ENCODE peak calls at places on chromosome 11, in six cellular contexts. One of them, this sample, is unnamed.

GRCh38 chr11:13061294-13061990 is 52.3 kb downstream of the RASSF10 start:
- DNase-seq in PC-3: no peak
- DNase-seq in GM12878: no peak
- DNase-seq in GM23338: no peak
- DNase-seq in endothelial cell of umbilical vein: no peak
- DNase-seq in MM.1S: no peak
- DNase-seq in this sample: no peak

GRCh38 chr11:14638561-14638960 is 5.0 kb upstream of the PDE3B start:
- DNase-seq in PC-3: no peak
- DNase-seq in GM12878: no peak
- DNase-seq in endothelial cell of umbilical vein: no peak
- DNase-seq in MM.1S: no peak
- DNase-seq in GM23338: no peak
- DNase-seq in this sample: no peak

GRCh38 chr11:66651011-66651410 is 12.5 kb downstream of the RBM4 start:
- DNase-seq in MM.1S: no peak
- DNase-seq in PC-3: no peak
- DNase-seq in endothelial cell of umbilical vein: no peak
- DNase-seq in GM12878: no peak
- DNase-seq in GM23338: no peak
- DNase-seq in this sample: no peak

GRCh38 chr11:75112200-75112599 is 15.5 kb upstream of the OR2AT4 start:
- DNase-seq in PC-3: no peak
- DNase-seq in MM.1S: no peak
- DNase-seq in GM12878: no peak
- DNase-seq in GM23338: no peak
- DNase-seq in endothelial cell of umbilical vein: no peak
- DNase-seq in this sample: no peak

GRCh38 chr11:108931168-108931567 is 266.3 kb downstream of the DDX10 start:
- DNase-seq in endothelial cell of umbilical vein: no peak
- DNase-seq in GM12878: no peak
- DNase-seq in PC-3: peak
- DNase-seq in GM23338: no peak
- DNase-seq in MM.1S: no peak
- DNase-seq in this sample: no peak

GRCh38 chr11:78961938-78962701 is 387.5 kb upstream of the NARS2 start:
- DNase-seq in GM23338: peak
- DNase-seq in endothelial cell of umbilical vein: peak
- DNase-seq in GM12878: no peak
- DNase-seq in PC-3: peak
- DNase-seq in MM.1S: no peak
- DNase-seq in this sample: peak

GRCh38 chr11:122715883-122716282 is 60.4 kb downstream of the UBASH3B start:
- DNase-seq in PC-3: no peak
- DNase-seq in GM23338: no peak
- DNase-seq in endothelial cell of umbilical vein: peak
- DNase-seq in MM.1S: no peak
- DNase-seq in GM12878: no peak
- DNase-seq in this sample: no peak

GRCh38 chr11:15800121-15800800 is 556.1 kb downstream of the SOX6 start:
- DNase-seq in MM.1S: no peak
- DNase-seq in GM23338: no peak
- DNase-seq in PC-3: peak
- DNase-seq in GM12878: no peak
- DNase-seq in endothelial cell of umbilical vein: no peak
- DNase-seq in this sample: no peak

GRCh38 chr11:79182794-79183193 is 258.0 kb downstream of the TENM4 start:
- DNase-seq in PC-3: no peak
- DNase-seq in GM23338: no peak
- DNase-seq in MM.1S: no peak
- DNase-seq in GM12878: no peak
- DNase-seq in endothelial cell of umbilical vein: no peak
- DNase-seq in this sample: no peak

GRCh38 chr11:78985654-78986053 is 411.0 kb upstream of the NARS2 start:
- DNase-seq in MM.1S: no peak
- DNase-seq in PC-3: no peak
- DNase-seq in GM12878: no peak
- DNase-seq in GM23338: no peak
- DNase-seq in endothelial cell of umbilical vein: no peak
- DNase-seq in this sample: no peak

GRCh38 chr11:112613051-112613972 is 347.9 kb upstream of the NCAM1 start:
- DNase-seq in PC-3: peak
- DNase-seq in MM.1S: no peak
- DNase-seq in GM12878: no peak
- DNase-seq in endothelial cell of umbilical vein: peak
- DNase-seq in GM23338: no peak
- DNase-seq in this sample: no peak

GRCh38 chr11:128412847-128413791 is 174.2 kb downstream of the ETS1 start:
- DNase-seq in PC-3: peak
- DNase-seq in GM23338: no peak
- DNase-seq in MM.1S: peak
- DNase-seq in endothelial cell of umbilical vein: no peak
- DNase-seq in GM12878: peak
- DNase-seq in this sample: no peak

GRCh38 chr11:121099885-121100284 is 1.2 kb upstream of the TECTA start:
- DNase-seq in endothelial cell of umbilical vein: no peak
- DNase-seq in MM.1S: no peak
- DNase-seq in GM23338: no peak
- DNase-seq in PC-3: peak
- DNase-seq in GM12878: no peak
- DNase-seq in this sample: no peak

GRCh38 chr11:1863352-1864215 is 10.7 kb downstream of the LSP1 start:
- DNase-seq in MM.1S: no peak
- DNase-seq in PC-3: peak
- DNase-seq in GM23338: peak
- DNase-seq in GM12878: no peak
- DNase-seq in endothelial cell of umbilical vein: peak
- DNase-seq in this sample: peak

GRCh38 chr11:46391186-46391577 is 394 bp downstream of the CHRM4 start:
- DNase-seq in endothelial cell of umbilical vein: no peak
- DNase-seq in MM.1S: no peak
- DNase-seq in GM23338: no peak
- DNase-seq in PC-3: no peak
- DNase-seq in GM12878: no peak
- DNase-seq in this sample: no peak

GRCh38 chr11:46393231-46393616 is 1.6 kb upstream of the CHRM4 start:
- DNase-seq in GM12878: no peak
- DNase-seq in endothelial cell of umbilical vein: no peak
- DNase-seq in MM.1S: no peak
- DNase-seq in PC-3: no peak
- DNase-seq in GM23338: no peak
- DNase-seq in this sample: no peak

GRCh38 chr11:46392421-46393230 is 1.1 kb upstream of the CHRM4 start:
- DNase-seq in GM12878: no peak
- DNase-seq in endothelial cell of umbilical vein: peak
- DNase-seq in GM23338: peak
- DNase-seq in MM.1S: peak
- DNase-seq in PC-3: peak
- DNase-seq in this sample: peak

GRCh38 chr11:46390331-46391171 is 1.0 kb downstream of the CHRM4 start:
- DNase-seq in PC-3: no peak
- DNase-seq in GM12878: no peak
- DNase-seq in GM23338: peak
- DNase-seq in endothelial cell of umbilical vein: no peak
- DNase-seq in MM.1S: no peak
- DNase-seq in this sample: peak

GRCh38 chr11:46391578-46392420 is at the start of gene CHRM4:
- DNase-seq in MM.1S: no peak
- DNase-seq in GM12878: no peak
- DNase-seq in PC-3: no peak
- DNase-seq in GM23338: peak
- DNase-seq in endothelial cell of umbilical vein: peak
- DNase-seq in this sample: peak
- TF ChIP-seq EZH2 in MM.1S: no peak
- TF ChIP-seq EZH2 in GM12878: no peak
- TF ChIP-seq EZH2 in PC-3: no peak
- TF ChIP-seq EZH2 in GM23338: no peak
- TF ChIP-seq EZH2 in endothelial cell of umbilical vein: no peak
- TF ChIP-seq EZH2 in this sample: no peak

GRCh38 chr11:134474070-134474860 is 62.2 kb upstream of the B3GAT1 start:
- DNase-seq in PC-3: no peak
- DNase-seq in GM12878: no peak
- DNase-seq in MM.1S: no peak
- DNase-seq in endothelial cell of umbilical vein: no peak
- DNase-seq in GM23338: no peak
- DNase-seq in this sample: no peak
- H3K4me3 ChIP-seq in PC-3: no peak
- H3K4me3 ChIP-seq in GM12878: no peak
- H3K4me3 ChIP-seq in MM.1S: no peak
- H3K4me3 ChIP-seq in endothelial cell of umbilical vein: no peak
- H3K4me3 ChIP-seq in GM23338: no peak
- H3K4me3 ChIP-seq in this sample: no peak

DNA sequence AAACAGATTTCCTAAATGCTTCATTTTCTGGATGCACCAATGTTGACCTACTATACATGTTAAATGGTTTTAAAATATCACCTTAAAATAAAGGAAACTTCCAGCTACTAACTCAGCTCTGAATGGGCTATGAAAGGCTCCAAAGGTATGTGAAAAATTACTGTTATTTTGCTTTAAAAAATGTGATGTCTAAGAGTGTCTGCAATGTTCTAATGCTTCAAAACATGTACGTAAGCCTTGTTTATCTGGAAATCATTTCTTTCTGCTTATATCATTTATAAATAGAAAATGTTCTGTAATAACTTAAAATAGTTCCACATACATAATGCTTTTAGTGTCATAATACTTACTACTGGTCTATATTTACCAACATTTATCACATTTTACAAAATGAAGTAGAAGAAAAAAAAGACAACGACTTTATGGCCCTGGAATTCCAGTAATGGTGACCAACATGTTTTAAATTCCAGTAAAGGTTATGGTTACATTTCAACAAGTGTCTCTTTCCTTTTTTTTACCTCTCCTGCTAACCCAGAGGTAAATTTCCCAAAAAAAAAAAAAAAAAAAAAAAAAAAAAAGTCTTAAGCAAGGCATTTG is 2.5 kb downstream of the BDNF start:
- DNase-seq in GM23338: peak
- DNase-seq in PC-3: no peak
- DNase-seq in endothelial cell of umbilical vein: peak
- DNase-seq in GM12878: no peak
- DNase-seq in MM.1S: no peak
- DNase-seq in this sample: no peak
- TF ChIP-seq EZH2 in GM23338: no peak
- TF ChIP-seq EZH2 in PC-3: no peak
- TF ChIP-seq EZH2 in endothelial cell of umbilical vein: no peak
- TF ChIP-seq EZH2 in GM12878: no peak
- TF ChIP-seq EZH2 in MM.1S: no peak
- TF ChIP-seq EZH2 in this sample: no peak

DNA sequence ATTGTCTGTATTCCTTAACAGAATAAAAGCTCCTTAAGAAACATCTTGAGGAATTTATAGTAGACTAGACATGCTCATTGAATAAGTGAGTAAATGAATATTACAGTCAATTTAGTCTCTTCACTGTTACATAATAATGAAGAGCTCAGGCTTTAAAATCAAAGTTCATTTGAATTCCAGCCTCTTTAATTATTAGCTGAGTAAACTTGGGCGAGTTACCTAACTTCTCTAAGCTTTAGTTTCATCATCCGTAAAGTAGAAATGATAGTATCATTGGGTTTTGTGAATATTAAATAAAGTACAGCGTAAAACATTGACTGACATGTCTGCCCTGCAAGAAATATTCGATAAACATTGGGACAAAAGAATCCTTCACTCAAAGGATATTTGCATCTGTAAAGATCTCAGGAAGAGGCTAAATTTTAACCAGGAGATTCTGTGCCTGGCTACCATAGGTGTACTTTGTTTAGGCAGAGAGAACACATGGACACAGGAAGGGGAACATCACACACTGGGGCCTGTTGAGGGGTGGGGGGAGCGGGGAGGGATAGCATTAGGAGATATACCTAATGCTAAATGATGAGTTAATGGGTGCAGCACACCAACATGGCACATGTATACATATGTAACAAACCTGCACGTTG is 15.2 kb upstream of the BBOX1 start:
- DNase-seq in MM.1S: no peak
- DNase-seq in GM12878: no peak
- DNase-seq in endothelial cell of umbilical vein: no peak
- DNase-seq in PC-3: no peak
- DNase-seq in GM23338: no peak
- DNase-seq in this sample: no peak
- H3K4me3 ChIP-seq in MM.1S: no peak
- H3K4me3 ChIP-seq in GM12878: no peak
- H3K4me3 ChIP-seq in endothelial cell of umbilical vein: no peak
- H3K4me3 ChIP-seq in PC-3: no peak
- H3K4me3 ChIP-seq in GM23338: no peak
- H3K4me3 ChIP-seq in this sample: no peak

DNA sequence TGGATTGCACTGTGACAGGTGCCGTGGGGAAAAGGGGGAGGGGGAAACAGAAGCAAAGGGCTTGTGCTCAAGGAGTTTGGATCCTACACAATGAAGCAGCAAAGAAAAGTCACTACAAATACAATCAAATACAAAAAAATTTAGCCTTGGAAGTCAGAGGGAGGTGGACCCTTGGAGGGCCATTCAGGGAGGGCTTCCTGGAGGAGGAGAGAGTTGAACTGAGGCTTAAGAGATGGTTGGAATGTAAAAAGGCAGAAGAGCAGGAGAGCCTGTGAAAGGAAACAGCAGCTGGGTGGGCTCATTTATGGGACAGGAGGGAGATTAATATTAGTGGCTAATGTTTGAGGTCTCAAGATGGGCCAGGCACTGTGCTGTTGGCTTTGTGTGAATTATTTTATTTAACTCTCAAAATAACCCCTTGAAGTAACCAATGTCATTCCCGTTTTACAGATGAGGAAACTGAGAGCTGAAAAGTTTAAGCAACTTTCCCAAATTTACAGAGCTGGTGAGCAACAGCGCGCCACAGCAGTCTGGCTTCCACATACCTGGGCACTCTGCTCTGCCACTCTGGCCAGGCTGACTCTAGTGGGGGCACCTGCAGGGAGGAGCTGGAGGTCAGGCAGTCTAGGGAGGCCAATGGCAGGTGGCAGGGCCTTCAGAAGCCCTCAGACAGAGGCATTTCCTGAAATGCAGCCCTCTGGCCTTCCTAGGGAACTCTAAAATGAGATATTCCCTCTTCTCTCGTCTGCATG is 2.7 kb upstream of the CHST1 start:
- DNase-seq in GM12878: no peak
- DNase-seq in PC-3: no peak
- DNase-seq in MM.1S: no peak
- DNase-seq in endothelial cell of umbilical vein: no peak
- DNase-seq in GM23338: no peak
- DNase-seq in this sample: no peak
- TF ChIP-seq EZH2 in GM12878: no peak
- TF ChIP-seq EZH2 in PC-3: no peak
- TF ChIP-seq EZH2 in MM.1S: no peak
- TF ChIP-seq EZH2 in endothelial cell of umbilical vein: no peak
- TF ChIP-seq EZH2 in GM23338: no peak
- TF ChIP-seq EZH2 in this sample: no peak

DNA sequence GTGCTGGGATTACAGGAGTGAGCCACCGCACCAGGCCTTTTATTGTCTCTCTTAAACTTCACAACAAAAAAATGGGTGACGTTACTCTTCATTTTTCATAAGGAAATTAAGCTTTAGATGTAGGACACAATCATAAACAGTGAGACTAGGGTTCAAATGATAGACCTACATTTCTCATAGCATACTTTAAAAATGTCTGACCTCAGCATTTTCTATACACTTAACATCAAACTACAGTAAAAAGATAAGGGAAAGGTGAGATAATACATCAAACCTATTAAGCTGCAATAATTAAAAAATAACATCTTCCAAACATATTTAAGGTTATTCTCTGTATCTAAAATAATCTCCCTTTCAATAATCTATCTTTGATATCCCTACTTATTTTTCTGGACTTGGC is 914.2 kb downstream of the FAM181B start:
- DNase-seq in MM.1S: no peak
- DNase-seq in PC-3: no peak
- DNase-seq in endothelial cell of umbilical vein: no peak
- DNase-seq in GM12878: no peak
- DNase-seq in GM23338: no peak
- DNase-seq in this sample: no peak
- H3K4me3 ChIP-seq in MM.1S: no peak
- H3K4me3 ChIP-seq in PC-3: no peak
- H3K4me3 ChIP-seq in endothelial cell of umbilical vein: no peak
- H3K4me3 ChIP-seq in GM12878: no peak
- H3K4me3 ChIP-seq in GM23338: no peak
- H3K4me3 ChIP-seq in this sample: no peak